ENCODE peak calls at places on chromosomes 7 and 10, in seven cellular contexts. One of them, this sample, is unnamed. For H3K36me3, the result is how much of the 10 kb centered on the place peaks cover.

GRCh38 chr10:91493313-91493712 is 83.2 kb downstream of the HECTD2 start:
- DNase-seq in K562: no peak
- DNase-seq in HepG2: peak
- DNase-seq in HCT116: peak
- DNase-seq in SK-N-SH: peak
- DNase-seq in GM12878: no peak
- DNase-seq in H1: no peak
- DNase-seq in this sample: no peak

GRCh38 chr10:89426230-89426868 is 12.0 kb downstream of the IFIT5 start:
- DNase-seq in H1: no peak
- DNase-seq in HepG2: peak
- DNase-seq in SK-N-SH: peak
- DNase-seq in K562: no peak
- DNase-seq in GM12878: no peak
- DNase-seq in HCT116: no peak
- DNase-seq in this sample: peak

GRCh38 chr7:26151953-26152781 is at the start of gene NFE2L3:
- DNase-seq in H1: no peak
- DNase-seq in GM12878: no peak
- DNase-seq in SK-N-SH: peak
- DNase-seq in HCT116: peak
- DNase-seq in K562: peak
- DNase-seq in HepG2: peak
- DNase-seq in this sample: no peak

GRCh38 chr7:111091623-111092370 is 870 bp downstream of the LRRN3 start:
- DNase-seq in SK-N-SH: peak
- DNase-seq in HCT116: no peak
- DNase-seq in HepG2: no peak
- DNase-seq in H1: no peak
- DNase-seq in K562: no peak
- DNase-seq in GM12878: no peak
- DNase-seq in this sample: no peak

GRCh38 chr10:3426190-3426845 is 253.7 kb upstream of the PITRM1 start:
- DNase-seq in HepG2: peak
- DNase-seq in K562: no peak
- DNase-seq in SK-N-SH: no peak
- DNase-seq in H1: no peak
- DNase-seq in HCT116: no peak
- DNase-seq in GM12878: no peak
- DNase-seq in this sample: no peak

GRCh38 chr7:39825391-39825790 is 124.7 kb upstream of the CDK13 start:
- DNase-seq in SK-N-SH: no peak
- DNase-seq in GM12878: no peak
- DNase-seq in K562: no peak
- DNase-seq in HCT116: no peak
- DNase-seq in H1: no peak
- DNase-seq in HepG2: no peak
- DNase-seq in this sample: no peak

GRCh38 chr7:93015193-93016084 is 102.3 kb downstream of the SAMD9 start:
- DNase-seq in GM12878: no peak
- DNase-seq in H1: no peak
- DNase-seq in HCT116: no peak
- DNase-seq in K562: no peak
- DNase-seq in SK-N-SH: no peak
- DNase-seq in HepG2: no peak
- DNase-seq in this sample: no peak

GRCh38 chr7:2930310-2931033 is 86.4 kb upstream of the GNA12 start:
- DNase-seq in HepG2: no peak
- DNase-seq in H1: no peak
- DNase-seq in GM12878: no peak
- DNase-seq in SK-N-SH: peak
- DNase-seq in K562: no peak
- DNase-seq in HCT116: no peak
- DNase-seq in this sample: no peak

GRCh38 chr10:72084094-72084459 is 4.3 kb downstream of the SPOCK2 start:
- DNase-seq in HCT116: no peak
- DNase-seq in K562: no peak
- DNase-seq in H1: no peak
- DNase-seq in HepG2: no peak
- DNase-seq in SK-N-SH: no peak
- DNase-seq in GM12878: no peak
- DNase-seq in this sample: no peak

GRCh38 chr7:100547872-100548271 is 8.9 kb downstream of the AGFG2 start:
- DNase-seq in HepG2: no peak
- DNase-seq in H1: no peak
- DNase-seq in SK-N-SH: peak
- DNase-seq in K562: peak
- DNase-seq in GM12878: no peak
- DNase-seq in HCT116: no peak
- DNase-seq in this sample: no peak

GRCh38 chr10:62059424-62059913 is 158.0 kb downstream of the ARID5B start:
- DNase-seq in K562: no peak
- DNase-seq in H1: no peak
- DNase-seq in SK-N-SH: no peak
- DNase-seq in HCT116: no peak
- DNase-seq in HepG2: no peak
- DNase-seq in GM12878: no peak
- DNase-seq in this sample: no peak

GRCh38 chr10:101625821-101626412 is 37.8 kb downstream of the DPCD start:
- DNase-seq in SK-N-SH: no peak
- DNase-seq in HCT116: no peak
- DNase-seq in K562: no peak
- DNase-seq in GM12878: no peak
- DNase-seq in HepG2: no peak
- DNase-seq in H1: no peak
- DNase-seq in this sample: no peak

GRCh38 chr10:88042162-88043100 is 179.0 kb downstream of the PTEN start:
- DNase-seq in HepG2: no peak
- DNase-seq in K562: no peak
- DNase-seq in GM12878: no peak
- DNase-seq in SK-N-SH: peak
- DNase-seq in H1: no peak
- DNase-seq in HCT116: no peak
- DNase-seq in this sample: no peak

GRCh38 chr10:87976101-87976743 is 112.8 kb downstream of the PTEN start:
- DNase-seq in HCT116: no peak
- DNase-seq in HepG2: no peak
- DNase-seq in H1: no peak
- DNase-seq in GM12878: no peak
- DNase-seq in SK-N-SH: no peak
- DNase-seq in K562: no peak
- DNase-seq in this sample: no peak

GRCh38 chr7:51148216-51148615 is 168.4 kb downstream of the COBL start:
- DNase-seq in H1: no peak
- DNase-seq in HCT116: no peak
- DNase-seq in HepG2: no peak
- DNase-seq in K562: no peak
- DNase-seq in GM12878: no peak
- DNase-seq in SK-N-SH: no peak
- DNase-seq in this sample: no peak

DNA sequence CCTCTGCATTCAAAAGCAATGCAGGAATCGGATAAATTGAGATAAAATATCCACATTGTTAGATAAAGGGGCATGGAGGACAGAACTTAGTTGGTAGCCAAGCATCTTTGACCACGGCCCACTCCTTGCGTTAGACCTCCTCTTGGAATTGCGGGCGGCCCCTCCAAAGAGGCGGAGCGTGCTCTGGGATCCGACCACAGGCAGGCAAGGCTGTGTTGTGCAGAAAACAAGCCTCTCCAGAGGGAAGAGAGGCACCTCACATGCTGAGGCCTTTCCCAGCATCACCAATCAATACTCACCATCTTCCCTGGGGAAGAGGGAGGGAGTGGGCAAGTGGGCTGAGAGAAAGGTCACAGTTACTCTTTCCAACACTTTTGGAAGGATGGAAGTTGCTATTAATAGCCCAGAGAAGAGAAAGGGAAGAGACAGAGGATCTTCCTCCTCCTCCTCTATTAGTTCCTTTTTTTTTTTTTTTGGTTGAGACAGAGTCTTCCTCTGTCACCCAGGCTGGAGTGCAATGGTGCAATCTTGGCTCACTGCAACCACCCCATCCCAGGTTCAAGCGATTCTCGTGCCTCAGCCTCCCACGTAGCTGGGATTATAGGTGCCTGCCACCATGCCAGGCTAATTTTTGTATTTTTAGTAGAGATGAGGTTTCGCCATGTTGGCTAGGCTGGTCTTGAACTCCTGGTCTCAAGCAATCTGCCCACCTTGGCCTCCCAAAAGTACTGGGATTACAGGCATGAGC is 49.7 kb upstream of the NRF1 start:
- DNase-seq in GM12878: no peak
- DNase-seq in K562: no peak
- DNase-seq in HepG2: no peak
- DNase-seq in H1: no peak
- DNase-seq in SK-N-SH: no peak
- DNase-seq in HCT116: no peak
- DNase-seq in this sample: no peak
- TF ChIP-seq SIN3A in GM12878: no peak
- TF ChIP-seq SIN3A in K562: no peak
- TF ChIP-seq SIN3A in HepG2: no peak
- TF ChIP-seq SIN3A in H1: no peak
- TF ChIP-seq SIN3A in SK-N-SH: no peak
- TF ChIP-seq SIN3A in HCT116: no peak
- TF ChIP-seq SIN3A in this sample: no peak

GRCh38 chr7:20173828-20174227 is 43.4 kb downstream of the MACC1 start:
- DNase-seq in SK-N-SH: no peak
- DNase-seq in GM12878: no peak
- DNase-seq in H1: no peak
- DNase-seq in K562: no peak
- DNase-seq in HCT116: no peak
- DNase-seq in HepG2: no peak
- DNase-seq in this sample: no peak

GRCh38 chr7:20170626-20171025 is 46.6 kb downstream of the MACC1 start:
- DNase-seq in SK-N-SH: no peak
- DNase-seq in K562: no peak
- DNase-seq in HCT116: no peak
- DNase-seq in GM12878: no peak
- DNase-seq in HepG2: no peak
- DNase-seq in H1: no peak
- DNase-seq in this sample: no peak

GRCh38 chr7:20176552-20177242 is 40.5 kb downstream of the MACC1 start:
- DNase-seq in H1: no peak
- DNase-seq in K562: no peak
- DNase-seq in HepG2: no peak
- DNase-seq in SK-N-SH: no peak
- DNase-seq in GM12878: no peak
- DNase-seq in HCT116: no peak
- DNase-seq in this sample: no peak

DNA sequence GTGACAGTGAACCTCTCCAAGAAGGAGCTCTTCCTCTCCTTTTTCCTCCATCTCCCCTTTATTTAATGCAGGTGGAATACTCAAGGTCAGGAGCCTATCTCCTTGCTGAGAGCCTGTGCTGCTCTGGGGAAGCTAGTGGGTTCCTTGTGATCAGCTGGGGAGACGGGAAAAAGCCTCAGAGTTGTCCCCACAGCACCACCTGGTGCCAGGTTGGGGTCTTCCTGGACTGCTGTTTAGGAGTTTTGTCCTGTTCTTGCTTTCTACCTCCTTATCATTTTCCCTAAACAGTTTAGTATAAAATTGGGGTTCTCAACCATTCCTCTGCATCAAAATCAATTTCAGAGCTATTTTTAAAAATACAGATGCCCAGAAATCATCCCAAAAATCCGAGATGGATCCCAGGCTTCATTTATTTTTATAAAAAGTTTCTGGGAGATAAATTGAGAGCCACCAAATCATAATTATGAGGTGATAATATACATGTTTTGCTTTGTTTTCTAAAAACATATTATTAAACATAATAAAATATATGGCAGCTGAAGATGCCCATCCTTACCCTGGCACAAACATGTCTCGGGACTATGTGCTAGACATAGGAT is 44.3 kb downstream of the MACC1 start:
- DNase-seq in HepG2: peak
- DNase-seq in H1: peak
- DNase-seq in SK-N-SH: peak
- DNase-seq in GM12878: no peak
- DNase-seq in HCT116: peak
- DNase-seq in K562: peak
- DNase-seq in this sample: peak
- TF ChIP-seq CTCF in HepG2: peak
- TF ChIP-seq CTCF in H1: peak
- TF ChIP-seq CTCF in SK-N-SH: peak
- TF ChIP-seq CTCF in GM12878: peak
- TF ChIP-seq CTCF in HCT116: peak
- TF ChIP-seq CTCF in K562: peak
- TF ChIP-seq CTCF in this sample: peak

GRCh38 chr7:44052771-44053365 is 8.4 kb downstream of the DBNL start:
- DNase-seq in SK-N-SH: no peak
- DNase-seq in HCT116: no peak
- DNase-seq in K562: no peak
- DNase-seq in H1: no peak
- DNase-seq in GM12878: no peak
- DNase-seq in HepG2: no peak
- DNase-seq in this sample: no peak

GRCh38 chr7:44050121-44050914 is 5.8 kb downstream of the DBNL start:
- DNase-seq in HCT116: no peak
- DNase-seq in K562: no peak
- DNase-seq in SK-N-SH: no peak
- DNase-seq in GM12878: no peak
- DNase-seq in H1: no peak
- DNase-seq in HepG2: no peak
- DNase-seq in this sample: no peak

GRCh38 chr7:44048031-44048795 is 3.7 kb downstream of the DBNL start:
- DNase-seq in H1: no peak
- DNase-seq in HCT116: no peak
- DNase-seq in SK-N-SH: no peak
- DNase-seq in GM12878: no peak
- DNase-seq in K562: no peak
- DNase-seq in HepG2: no peak
- DNase-seq in this sample: no peak

GRCh38 chr7:44050915-44051560 is 6.5 kb downstream of the DBNL start:
- DNase-seq in GM12878: no peak
- DNase-seq in HepG2: no peak
- DNase-seq in K562: no peak
- DNase-seq in SK-N-SH: no peak
- DNase-seq in H1: no peak
- DNase-seq in HCT116: no peak
- DNase-seq in this sample: no peak

GRCh38 chr7:44051611-44052220 is 7.2 kb downstream of the DBNL start:
- DNase-seq in HepG2: no peak
- DNase-seq in H1: no peak
- DNase-seq in K562: no peak
- DNase-seq in SK-N-SH: no peak
- DNase-seq in GM12878: no peak
- DNase-seq in HCT116: no peak
- DNase-seq in this sample: no peak
- H3K36me3 ChIP-seq in HepG2: under half
- H3K36me3 ChIP-seq in H1: under half
- H3K36me3 ChIP-seq in K562: half or more
- H3K36me3 ChIP-seq in SK-N-SH: half or more
- H3K36me3 ChIP-seq in GM12878: under half
- H3K36me3 ChIP-seq in HCT116: under half
- H3K36me3 ChIP-seq in this sample: under half

GRCh38 chr10:10609379-10609955 is 408.2 kb upstream of the CELF2 start:
- DNase-seq in SK-N-SH: no peak
- DNase-seq in H1: no peak
- DNase-seq in K562: no peak
- DNase-seq in HepG2: no peak
- DNase-seq in HCT116: no peak
- DNase-seq in GM12878: no peak
- DNase-seq in this sample: no peak

GRCh38 chr10:10599994-10600393 is 417.7 kb upstream of the CELF2 start:
- DNase-seq in GM12878: no peak
- DNase-seq in K562: no peak
- DNase-seq in H1: no peak
- DNase-seq in HCT116: no peak
- DNase-seq in HepG2: no peak
- DNase-seq in SK-N-SH: no peak
- DNase-seq in this sample: no peak

GRCh38 chr10:10605551-10606081 is 412.1 kb upstream of the CELF2 start:
- DNase-seq in SK-N-SH: no peak
- DNase-seq in H1: no peak
- DNase-seq in HepG2: no peak
- DNase-seq in GM12878: no peak
- DNase-seq in HCT116: no peak
- DNase-seq in K562: no peak
- DNase-seq in this sample: no peak
- TF ChIP-seq SIN3A in SK-N-SH: no peak
- TF ChIP-seq SIN3A in H1: no peak
- TF ChIP-seq SIN3A in HepG2: no peak
- TF ChIP-seq SIN3A in GM12878: no peak
- TF ChIP-seq SIN3A in HCT116: no peak
- TF ChIP-seq SIN3A in K562: no peak
- TF ChIP-seq SIN3A in this sample: no peak